ENCODE peak calls at places on chromosomes 3 and 15, in seven cellular contexts. V is brain microvascular endothelial cell, B is thoracic aorta, R is MCF 10A, Y is endothelial cell, H is neural crest cell, G is fibroblast of pulmonary artery. N is an unnamed sample.

GRCh38 chr3:123371426-123371825 is 77.5 kb downstream of the ADCY5 start:
- DNase-seq in V (no peak), B (no peak), R (no peak), Y (no peak), H (no peak), G (no peak), N (no peak)

GRCh38 chr3:148513066-148513671 is 184.5 kb upstream of the AGTR1 start:
- DNase-seq in V (no peak), B (no peak), R (no peak), Y (no peak), H (no peak), G (peak; percentile 69), N (no peak)

GRCh38 chr15:85404156-85404921 is 23.9 kb downstream of the AKAP13 start:
- DNase-seq in V (no peak), B (no peak), R (no peak), Y (no peak), H (no peak), G (no peak), N (peak; percentile 25)

GRCh38 chr15:36177590-36178281 is 401.7 kb upstream of the CDIN1 start:
- DNase-seq in V (no peak), B (no peak), R (no peak), Y (no peak), H (no peak), G (no peak), N (no peak)

GRCh38 chr3:184165548-184165947 is 9.1 kb upstream of the AP2M1 start:
- DNase-seq in V (no peak), B (no peak), R (no peak), Y (no peak), H (no peak), G (no peak), N (no peak)

GRCh38 chr3:142958707-142959106 is 4.8 kb downstream of the PAQR9 start:
- DNase-seq in V (peak; percentile 59), B (no peak), R (peak; percentile 93), Y (no peak), H (no peak), G (peak; percentile 24), N (no peak)

GRCh38 chr3:154120903-154121235 is 321 bp upstream of the ARHGEF26 start:
- DNase-seq in V (no peak), B (no peak), R (no peak), Y (no peak), H (no peak), G (no peak), N (no peak)

GRCh38 chr3:149964296-149964695 is 6.4 kb downstream of the PFN2 start:
- DNase-seq in V (no peak), B (no peak), R (no peak), Y (no peak), H (no peak), G (peak; percentile 75), N (no peak)

GRCh38 chr3:170470063-170471006 is 51.7 kb downstream of the CLDN11 start:
- DNase-seq in V (no peak), B (no peak), R (no peak), Y (no peak), H (no peak), G (no peak), N (no peak)

GRCh38 chr3:13104511-13104910 is 31.3 kb upstream of the IQSEC1 start:
- DNase-seq in V (no peak), B (no peak), R (no peak), Y (no peak), H (no peak), G (no peak), N (no peak)

GRCh38 chr15:63030101-63030528 is 12.4 kb upstream of the TPM1 start:
- DNase-seq in V (no peak), B (no peak), R (no peak), Y (no peak), H (no peak), G (no peak), N (no peak)

GRCh38 chr3:184299488-184300376 is 691 bp downstream of the PSMD2 start:
- DNase-seq in V (peak; percentile 27), B (no peak), R (peak; percentile 33), Y (no peak), H (no peak), G (peak; percentile 34), N (no peak)

GRCh38 chr15:68713874-68714273 is 106.8 kb downstream of the ANP32A start:
- DNase-seq in V (no peak), B (no peak), R (no peak), Y (no peak), H (no peak), G (no peak), N (no peak)

GRCh38 chr15:87623832-87624231 is 632.7 kb downstream of the NTRK3 start:
- DNase-seq in V (no peak), B (no peak), R (peak; percentile 16), Y (peak; percentile 22), H (no peak), G (no peak), N (peak; percentile 18)

GRCh38 chr15:95626501-95627361 is 703.8 kb upstream of the NR2F2 start:
- DNase-seq in V (peak; percentile 27), B (no peak), R (no peak), Y (no peak), H (peak; percentile 4), G (no peak), N (no peak)

GRCh38 chr3:29291262-29291981 is 10.6 kb downstream of the RBMS3 start:
- DNase-seq in V (no peak), B (no peak), R (peak; percentile 92), Y (no peak), H (no peak), G (no peak), N (no peak)

GRCh38 chr3:29538610-29538958 is 257.7 kb downstream of the RBMS3 start:
- DNase-seq in V (no peak), B (no peak), R (no peak), Y (no peak), H (no peak), G (no peak), N (no peak)

GRCh38 chr3:179872842-179873241 is 163.9 kb downstream of the PEX5L start:
- DNase-seq in V (no peak), B (no peak), R (no peak), Y (no peak), H (no peak), G (no peak), N (no peak)

DNA sequence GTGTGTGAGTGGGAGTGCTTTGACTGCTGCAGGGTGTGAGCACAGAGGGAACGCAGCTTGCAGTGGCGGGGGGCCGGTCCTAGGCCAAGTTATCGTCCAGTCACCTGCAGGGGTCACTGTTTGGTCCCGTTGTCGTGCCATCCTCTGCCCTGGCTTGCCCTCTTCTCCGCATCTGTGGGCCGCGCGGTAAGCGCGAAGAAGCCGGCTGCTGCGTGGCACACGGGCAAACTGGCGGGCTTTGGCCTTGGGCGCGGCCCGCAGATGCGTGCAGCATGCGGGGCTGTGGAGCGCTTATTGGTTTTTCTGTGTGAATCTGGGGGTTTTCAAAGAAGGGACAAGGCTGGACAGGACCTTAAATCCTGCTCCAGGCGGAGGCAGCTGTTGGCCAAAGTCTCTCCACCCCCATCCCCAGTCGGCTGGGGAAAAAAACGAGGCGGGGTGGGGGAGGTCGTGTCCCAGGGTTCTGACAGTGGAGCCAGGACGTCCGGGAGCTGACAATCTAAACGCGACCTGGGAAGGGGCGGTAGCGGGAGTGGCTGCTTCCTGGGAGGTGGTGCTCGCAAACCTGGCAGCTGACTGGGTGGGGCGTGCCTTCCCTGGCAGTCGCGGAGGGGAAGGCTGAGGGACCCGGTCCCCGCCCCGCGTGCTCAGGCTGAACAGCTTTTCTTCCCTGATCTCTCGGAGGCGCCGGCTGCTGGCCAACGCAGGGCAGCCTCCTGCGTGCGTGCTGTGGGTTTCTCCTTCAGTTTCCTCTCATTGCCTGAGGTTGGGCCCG is 39.7 kb upstream of the VEPH1 start:
- DNase-seq in V (peak; percentile 55), B (no peak), R (peak; percentile 32), Y (peak; percentile 38), H (peak; percentile 34), G (peak; percentile 78), N (no peak)
- TF ChIP-seq CTCF in V (peak; percentile 61), B (no peak), R (no peak), Y (no peak), H (peak; percentile 47), G (peak; percentile 33), N (no peak)

GRCh38 chr3:147191795-147192385 is 214.5 kb downstream of the ZIC4 start:
- DNase-seq in V (peak; percentile 68), B (no peak), R (peak; percentile 61), Y (peak; percentile 72), H (peak; percentile 56), G (peak; percentile 83), N (peak; percentile 55)
- TF ChIP-seq CTCF in V (peak; percentile 85), B (peak; percentile 55), R (peak; percentile 76), Y (peak; percentile 92), H (peak; percentile 82), G (peak; percentile 81), N (peak; percentile 59)

GRCh38 chr15:40914013-40914412 is 15.1 kb upstream of the DLL4 start:
- DNase-seq in V (no peak), B (no peak), R (no peak), Y (no peak), H (no peak), G (no peak), N (no peak)

GRCh38 chr15:40912478-40912877 is 16.7 kb upstream of the DLL4 start:
- DNase-seq in V (no peak), B (no peak), R (no peak), Y (no peak), H (no peak), G (no peak), N (no peak)

GRCh38 chr15:40915106-40915661 is 14.0 kb upstream of the DLL4 start:
- DNase-seq in V (no peak), B (no peak), R (no peak), Y (no peak), H (no peak), G (no peak), N (no peak)

GRCh38 chr15:40915679-40916078 is 13.5 kb upstream of the DLL4 start:
- DNase-seq in V (no peak), B (no peak), R (no peak), Y (no peak), H (no peak), G (no peak), N (no peak)

GRCh38 chr15:40914486-40914885 is 14.7 kb upstream of the DLL4 start:
- DNase-seq in V (no peak), B (no peak), R (no peak), Y (no peak), H (no peak), G (no peak), N (no peak)
- TF ChIP-seq CTCF in V (no peak), B (no peak), R (no peak), Y (no peak), H (no peak), G (no peak), N (no peak)

GRCh38 chr15:32657198-32657886 is 15.8 kb downstream of the SCG5 start:
- DNase-seq in V (peak; percentile 22), B (no peak), R (peak; percentile 38), Y (no peak), H (no peak), G (no peak), N (no peak)
- TF ChIP-seq CTCF in V (peak; percentile 63), B (no peak), R (peak; percentile 6), Y (no peak), H (no peak), G (no peak), N (no peak)

DNA sequence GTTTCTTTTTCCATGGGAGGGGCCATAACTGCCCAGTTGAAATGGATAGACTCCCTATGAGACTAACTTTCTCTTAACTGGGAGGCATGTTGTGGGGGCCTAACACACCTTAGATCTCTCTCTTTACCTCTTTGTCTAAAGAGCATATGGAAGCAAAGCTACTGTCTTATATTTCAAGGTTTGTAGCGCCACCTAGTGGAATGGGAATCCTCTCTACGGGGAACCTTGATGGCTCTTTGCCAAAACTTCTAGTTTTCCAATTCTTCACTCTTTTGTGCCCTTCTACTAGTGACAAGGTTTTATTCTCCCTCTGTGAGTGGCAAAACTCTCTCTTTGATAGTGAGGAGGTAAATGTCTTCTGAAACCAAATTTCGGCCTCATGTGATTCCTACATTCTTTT is 1030.4 kb upstream of the CADM2 start:
- DNase-seq in V (no peak), B (no peak), R (peak; percentile 29), Y (peak; percentile 8), H (no peak), G (no peak), N (peak; percentile 69)
- TF ChIP-seq CTCF in V (peak; percentile 32), B (no peak), R (peak; percentile 20), Y (peak; percentile 44), H (peak; percentile 34), G (no peak), N (peak; percentile 51)